ENCODE peak calls at places on chromosomes 1 and 21, in five cellular contexts. H, U, V, W and K are unnamed samples.

GRCh38 chr1:18866314-18866713 is 6.9 kb upstream of the TAS1R2 start:
- DNase-seq in V (no peak), U (no peak), W (no peak), H (no peak), K (no peak)

GRCh38 chr1:94773931-94774422 is 46.2 kb upstream of the SLC44A3 start:
- DNase-seq in U (no peak), H (peak), W (no peak), V (peak), K (peak)

GRCh38 chr1:68087184-68087583 is 36.8 kb upstream of the DIRAS3 start:
- DNase-seq in V (no peak), W (no peak), H (no peak), U (no peak), K (peak)

GRCh38 chr1:51612349-51612982 is 4.4 kb upstream of the OSBPL9 start:
- DNase-seq in H (peak), U (no peak), V (peak), W (no peak), K (no peak)

GRCh38 chr21:38229260-38229877 is 27.4 kb upstream of the KCNJ15 start:
- DNase-seq in W (no peak), V (peak), H (no peak), U (no peak), K (peak)

GRCh38 chr1:89815040-89815439 is 5.8 kb upstream of the LRRC8D start:
- DNase-seq in H (no peak), V (no peak), U (no peak), W (no peak), K (no peak)

GRCh38 chr1:35300376-35300775 is 31.9 kb downstream of the ZMYM4 start:
- DNase-seq in U (no peak), W (no peak), H (no peak), V (no peak), K (no peak)

GRCh38 chr1:30471307-30471706 is 252.1 kb downstream of the MATN1 start:
- DNase-seq in V (no peak), W (no peak), U (no peak), H (no peak), K (no peak)

GRCh38 chr1:226355679-226356583 is 47.0 kb upstream of the LIN9 start:
- DNase-seq in U (no peak), V (no peak), W (peak), H (no peak), K (no peak)

GRCh38 chr1:56376188-56376984 is 203.0 kb downstream of the PLPP3 start:
- DNase-seq in H (peak), U (no peak), W (peak), V (peak), K (peak)

GRCh38 chr21:27077501-27077900 is 110.6 kb upstream of the ADAMTS5 start:
- DNase-seq in V (peak), W (no peak), H (peak), U (no peak), K (no peak)

GRCh38 chr21:17461014-17461413 is 51.8 kb upstream of the CXADR start:
- DNase-seq in H (peak), U (no peak), W (no peak), V (peak), K (peak)

GRCh38 chr1:26553942-26554682 is 24.6 kb downstream of the RPS6KA1 start:
- DNase-seq in H (no peak), V (no peak), U (no peak), W (no peak), K (no peak)

DNA sequence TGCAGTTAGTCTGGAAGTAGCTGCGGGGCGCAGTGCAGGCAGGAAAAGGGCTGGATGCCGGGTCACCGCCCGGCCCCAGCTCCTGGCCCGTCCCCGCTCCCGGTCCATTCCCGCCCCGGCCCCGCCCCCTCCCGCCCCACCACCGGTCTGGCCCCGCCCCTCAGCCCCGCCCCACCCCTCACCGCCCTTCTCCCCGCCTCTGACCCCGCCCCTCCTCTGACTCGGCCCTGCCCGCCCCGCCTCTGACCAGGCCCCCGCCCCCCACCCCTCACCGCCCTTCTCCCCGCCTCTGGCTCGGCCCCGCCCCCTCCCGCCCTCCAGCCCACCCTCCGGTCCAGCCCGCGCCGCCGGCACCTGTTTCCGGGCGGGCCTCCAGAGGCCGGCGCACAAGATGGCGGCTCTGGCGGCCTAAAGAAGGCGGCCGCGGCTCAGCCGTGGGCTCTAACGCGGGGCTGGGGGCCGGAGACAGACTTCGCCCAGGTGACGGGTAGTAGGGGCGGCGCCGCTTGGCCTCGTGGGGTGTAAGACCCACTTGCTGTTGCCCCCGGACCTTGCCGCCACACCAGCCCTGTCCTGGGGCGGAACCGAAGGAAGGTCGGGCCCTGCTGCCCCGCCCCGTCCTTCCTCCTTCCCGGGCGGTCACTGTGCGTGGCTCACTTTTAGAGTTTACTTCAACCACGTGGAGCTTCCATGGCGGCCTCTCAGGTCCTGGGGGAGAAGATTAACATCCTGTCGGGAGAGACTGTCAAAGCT is at the start of gene UBIAD1:
- DNase-seq in V (peak), H (peak), U (peak), W (peak), K (peak)
- TF ChIP-seq CTCF in V (peak), H (no peak), U (no peak), W (no peak), K (no peak)

DNA sequence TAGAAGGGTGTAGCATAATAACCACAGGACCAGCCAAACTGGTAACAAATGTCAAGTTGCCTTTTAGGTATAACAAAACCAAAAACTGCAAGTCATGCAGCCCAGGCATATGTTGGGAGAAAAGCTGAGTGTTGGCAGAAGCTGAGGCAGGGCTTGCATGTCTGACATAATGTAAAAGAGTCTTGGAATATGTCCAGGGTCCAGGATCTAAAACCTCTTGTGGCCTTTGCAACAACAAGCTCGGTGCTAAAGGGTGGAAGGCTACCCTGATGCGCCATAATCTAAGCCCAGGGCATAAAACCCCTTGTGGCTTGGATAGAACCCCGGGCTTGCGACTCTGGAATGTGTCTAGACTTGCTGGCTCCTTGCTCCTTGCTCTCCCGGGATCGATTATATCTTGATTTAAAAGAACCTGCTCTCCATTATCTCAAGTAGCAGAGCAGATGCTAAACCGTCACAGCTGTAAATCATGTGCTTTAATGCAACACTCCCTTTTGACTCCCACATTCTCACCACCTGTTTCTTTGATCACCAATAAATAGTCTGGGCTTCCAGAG is 26.5 kb upstream of the SLC35A3 start:
- DNase-seq in U (no peak), W (no peak), H (peak), V (peak), K (peak)
- H3K4me3 ChIP-seq in U (no peak), W (no peak), H (no peak), V (no peak), K (no peak)

DNA sequence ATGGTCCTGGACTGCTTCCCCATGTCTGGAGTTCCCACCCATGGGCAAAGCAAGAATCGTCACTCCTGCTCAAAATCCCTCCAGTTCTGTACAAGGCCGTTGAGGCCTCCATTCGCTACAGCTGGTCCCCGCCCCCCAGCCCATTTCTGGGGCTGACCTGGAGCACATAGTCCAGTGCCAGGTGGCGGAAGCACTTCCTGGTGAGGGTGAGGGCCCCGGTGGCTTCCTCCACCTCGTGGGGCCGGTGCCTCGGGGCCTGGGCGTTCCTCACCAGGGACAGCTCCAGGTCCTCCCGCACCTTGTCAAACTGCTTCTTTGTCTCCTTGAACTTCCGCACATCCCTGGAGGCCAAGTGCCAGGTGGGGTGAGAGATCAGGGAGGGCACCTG is 7.4 kb downstream of the ACAP3 start:
- DNase-seq in H (no peak), U (no peak), W (no peak), V (no peak), K (no peak)
- TF ChIP-seq CTCF in H (no peak), U (no peak), W (no peak), V (no peak), K (no peak)

GRCh38 chr1:112718691-112719418 is 3.7 kb upstream of the PPM1J start:
- DNase-seq in V (peak), U (peak), H (peak), W (peak), K (peak)

GRCh38 chr1:112723511-112723839 is 8.3 kb upstream of the PPM1J start:
- DNase-seq in U (peak), H (no peak), W (no peak), V (no peak), K (no peak)

GRCh38 chr1:112721966-112722524 is 6.9 kb upstream of the PPM1J start:
- DNase-seq in V (no peak), W (no peak), U (peak), H (no peak), K (no peak)

GRCh38 chr1:112719706-112720105 is 4.6 kb upstream of the PPM1J start:
- DNase-seq in H (no peak), W (no peak), V (no peak), U (peak), K (no peak)

DNA sequence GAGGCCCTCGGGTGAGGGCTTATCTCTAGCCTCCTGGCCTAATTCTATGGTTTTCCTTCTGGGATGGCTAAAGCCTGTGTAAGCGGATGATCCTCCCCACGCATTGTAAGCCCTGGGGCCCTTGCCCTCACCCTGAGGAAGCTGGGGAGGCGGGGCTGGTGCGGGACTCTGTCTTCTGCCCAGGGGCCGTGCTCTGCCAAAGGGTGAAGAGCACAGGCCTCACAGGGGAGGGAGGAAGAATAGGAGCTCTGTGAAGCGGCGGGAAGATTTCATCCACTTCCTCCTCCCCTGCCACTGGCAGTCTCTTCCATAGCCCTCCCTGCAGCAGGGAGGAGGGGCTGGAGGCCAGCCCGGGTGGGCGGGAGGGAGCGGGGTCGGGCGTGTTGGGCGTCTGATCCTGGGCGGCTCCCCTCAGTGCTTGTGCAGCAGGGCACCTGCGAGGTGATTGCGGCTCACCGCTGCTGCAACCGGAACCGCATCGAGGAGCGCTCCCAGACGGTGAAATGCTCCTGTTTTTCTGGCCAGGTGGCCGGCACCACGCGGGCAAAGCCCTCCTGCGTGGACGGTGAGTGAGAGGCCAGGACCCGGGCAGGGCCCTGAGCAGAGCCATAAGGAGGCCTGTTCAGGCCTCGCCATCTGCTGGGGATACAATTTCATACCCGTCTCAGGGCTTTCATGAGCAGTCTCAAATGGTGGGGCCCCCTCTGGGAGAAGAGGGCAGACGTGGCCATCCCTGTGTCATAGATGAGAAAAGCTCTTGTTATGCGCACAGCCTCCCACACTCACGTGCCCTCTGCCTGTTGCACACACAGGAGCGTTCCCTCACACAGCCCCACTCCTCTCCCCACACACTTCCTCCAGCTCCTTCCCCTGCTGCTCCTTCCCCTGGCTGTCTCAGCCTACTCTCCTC is 7.7 kb upstream of the PPM1J start:
- DNase-seq in H (peak), U (peak), W (no peak), V (peak), K (peak)
- H3K4me3 ChIP-seq in H (no peak), U (peak), W (no peak), V (no peak), K (no peak)

GRCh38 chr1:198534540-198535413 is 5.7 kb downstream of the ATP6V1G3 start:
- DNase-seq in V (no peak), W (no peak), U (no peak), H (no peak), K (no peak)

GRCh38 chr1:198530964-198531363 is 9.5 kb downstream of the ATP6V1G3 start:
- DNase-seq in V (no peak), U (no peak), W (no peak), H (no peak), K (no peak)

GRCh38 chr1:198531891-198532290 is 8.6 kb downstream of the ATP6V1G3 start:
- DNase-seq in U (no peak), W (no peak), V (no peak), H (no peak), K (no peak)

GRCh38 chr1:198538579-198539364 is 1.7 kb downstream of the ATP6V1G3 start:
- DNase-seq in H (no peak), W (no peak), V (no peak), U (no peak), K (no peak)

GRCh38 chr1:198535631-198536030 is 4.8 kb downstream of the ATP6V1G3 start:
- DNase-seq in H (no peak), W (no peak), U (no peak), V (no peak), K (no peak)
- TF ChIP-seq CTCF in H (no peak), W (no peak), U (no peak), V (no peak), K (no peak)